ENCODE peak calls at places on chromosome 4, in six cellular contexts. U, Y, K, G, E and I are unnamed samples.

GRCh38 chr4:152831416-152831815 is 51.7 kb downstream of the ARFIP1 start:
- DNase-seq in U (no peak), Y (no peak), K (peak), G (no peak), E (no peak), I (no peak)

GRCh38 chr4:155085843-155086530 is 122.4 kb upstream of the NPY2R start:
- DNase-seq in U (no peak), Y (no peak), K (peak), G (no peak), E (no peak), I (no peak)

GRCh38 chr4:65482410-65482809 is 187.9 kb downstream of the EPHA5 start:
- DNase-seq in U (no peak), Y (no peak), K (peak), G (no peak), E (no peak), I (no peak)

GRCh38 chr4:108036252-108036651 is 46.6 kb downstream of the HADH start:
- DNase-seq in U (peak), Y (peak), K (no peak), G (no peak), E (no peak), I (peak)

GRCh38 chr4:168908093-168908492 is 102.0 kb downstream of the CBR4 start:
- DNase-seq in U (no peak), Y (no peak), K (peak), G (no peak), E (no peak), I (no peak)

GRCh38 chr4:67393699-67394281 is 151.5 kb downstream of the CENPC start:
- DNase-seq in U (no peak), Y (no peak), K (peak), G (peak), E (no peak), I (peak)

GRCh38 chr4:162891788-162892707 is 274.6 kb downstream of the NAF1 start:
- DNase-seq in U (no peak), Y (no peak), K (peak), G (peak), E (no peak), I (peak)

GRCh38 chr4:152106113-152106763 is 345.4 kb upstream of the GATB start:
- DNase-seq in U (no peak), Y (no peak), K (peak), G (no peak), E (no peak), I (no peak)

GRCh38 chr4:53555111-53555510 is 36.2 kb downstream of the LNX1 start:
- DNase-seq in U (no peak), Y (no peak), K (no peak), G (no peak), E (no peak), I (no peak)

GRCh38 chr4:67531349-67531748 is 14.0 kb downstream of the CENPC start:
- DNase-seq in U (no peak), Y (no peak), K (no peak), G (no peak), E (no peak), I (no peak)

GRCh38 chr4:1283711-1284110 is 6.0 kb upstream of the MAEA start:
- DNase-seq in U (peak), Y (no peak), K (no peak), G (no peak), E (no peak), I (no peak)

GRCh38 chr4:131367441-131367840 is 1781.7 kb upstream of the PCDH10 start:
- DNase-seq in U (no peak), Y (no peak), K (no peak), G (no peak), E (no peak), I (no peak)

GRCh38 chr4:83110222-83110945 is 4.1 kb downstream of the PLAC8 start:
- DNase-seq in U (peak), Y (peak), K (peak), G (peak), E (peak), I (peak)

GRCh38 chr4:83109480-83110221 is 4.9 kb downstream of the PLAC8 start:
- DNase-seq in U (peak), Y (peak), K (peak), G (no peak), E (no peak), I (peak)

GRCh38 chr4:83110970-83111369 is 3.6 kb downstream of the PLAC8 start:
- DNase-seq in U (no peak), Y (no peak), K (no peak), G (no peak), E (no peak), I (no peak)

GRCh38 chr4:83107636-83108035 is 6.9 kb downstream of the PLAC8 start:
- DNase-seq in U (peak), Y (no peak), K (no peak), G (no peak), E (no peak), I (no peak)

GRCh38 chr4:83108101-83108861 is 6.2 kb downstream of the PLAC8 start:
- DNase-seq in U (peak), Y (no peak), K (no peak), G (no peak), E (no peak), I (no peak)
- H3K4me3 ChIP-seq in U (peak), Y (peak), K (no peak), G (no peak), E (no peak), I (peak)

DNA sequence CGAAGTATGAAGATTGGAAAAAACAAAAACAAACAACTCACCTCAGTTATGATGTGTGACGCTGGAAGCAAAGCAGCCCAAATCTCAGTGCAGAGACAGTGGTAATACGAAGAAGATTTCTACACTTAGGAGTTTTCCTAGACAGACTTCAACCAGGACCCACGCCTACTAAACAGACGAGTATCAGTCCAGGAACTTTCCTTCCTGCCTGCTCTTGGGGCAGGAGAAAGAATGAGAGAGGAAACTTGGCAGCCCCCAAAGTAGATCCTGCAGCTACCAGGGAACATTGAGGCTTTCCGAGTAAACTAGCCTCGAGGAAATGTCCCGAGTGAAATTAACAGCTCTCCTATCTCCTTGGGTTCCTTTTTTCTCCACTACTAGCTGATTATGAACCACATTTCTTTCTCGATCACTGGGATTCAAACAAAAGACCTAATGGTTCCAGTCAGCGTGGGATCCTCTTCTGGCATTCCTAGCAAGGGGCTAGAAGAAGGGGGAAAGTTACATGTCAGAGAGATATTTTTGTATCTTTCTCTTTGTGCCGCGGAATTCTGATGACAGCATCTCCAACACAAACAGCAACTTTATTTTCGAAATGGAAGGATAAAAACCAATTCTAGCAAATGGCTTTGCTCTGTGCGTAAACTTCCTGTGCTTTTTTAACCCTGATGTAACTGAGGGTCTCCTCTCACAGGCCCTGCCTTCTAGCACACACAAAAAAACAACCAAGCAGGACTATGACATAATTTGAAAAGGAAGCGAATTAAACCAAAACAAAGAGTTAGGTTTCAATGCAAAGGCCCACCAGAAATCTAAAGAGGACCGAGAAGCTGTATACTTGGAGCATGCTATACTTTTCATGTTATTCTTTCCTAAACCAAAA is 53.2 kb downstream of the PPM1K start:
- DNase-seq in U (no peak), Y (no peak), K (no peak), G (no peak), E (no peak), I (no peak)
- H3K4me3 ChIP-seq in U (peak), Y (peak), K (peak), G (no peak), E (peak), I (no peak)

GRCh38 chr4:36388710-36389109 is 107.3 kb downstream of the DTHD1 start:
- DNase-seq in U (no peak), Y (no peak), K (no peak), G (no peak), E (no peak), I (no peak)

GRCh38 chr4:36392916-36393315 is 111.5 kb downstream of the DTHD1 start:
- DNase-seq in U (no peak), Y (no peak), K (peak), G (no peak), E (no peak), I (no peak)

GRCh38 chr4:36394352-36394903 is 113.0 kb downstream of the DTHD1 start:
- DNase-seq in U (peak), Y (peak), K (no peak), G (no peak), E (no peak), I (no peak)

GRCh38 chr4:36386691-36387090 is 105.3 kb downstream of the DTHD1 start:
- DNase-seq in U (no peak), Y (no peak), K (no peak), G (no peak), E (no peak), I (no peak)

GRCh38 chr4:36392049-36392448 is 110.6 kb downstream of the DTHD1 start:
- DNase-seq in U (no peak), Y (no peak), K (peak), G (no peak), E (no peak), I (no peak)
- H3K4me3 ChIP-seq in U (no peak), Y (no peak), K (no peak), G (no peak), E (no peak), I (no peak)

DNA sequence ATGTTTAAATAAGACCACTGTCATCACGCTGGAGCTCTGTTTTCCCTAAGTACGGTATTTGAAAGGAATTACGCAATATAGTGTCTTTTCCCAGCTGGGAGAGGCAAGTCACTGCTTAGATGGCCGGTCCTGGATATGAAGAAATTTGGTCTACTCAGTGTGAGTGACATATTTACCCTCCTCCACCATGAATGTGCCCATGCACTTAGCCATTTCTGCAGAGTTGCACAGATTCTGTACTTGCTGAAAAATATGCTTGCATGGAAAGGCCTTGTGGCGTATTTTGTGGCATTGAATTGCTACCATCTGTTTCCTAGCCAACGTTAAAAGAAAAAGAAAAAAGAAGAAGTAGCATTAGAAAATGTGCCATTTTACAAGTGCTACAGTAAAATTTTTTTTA is 73.1 kb downstream of the ADGRL3 start:
- DNase-seq in U (no peak), Y (no peak), K (no peak), G (no peak), E (no peak), I (no peak)
- H3K4me3 ChIP-seq in U (no peak), Y (no peak), K (no peak), G (no peak), E (peak), I (no peak)

GRCh38 chr4:74932832-74933561 is at the start of gene PARM1:
- DNase-seq in U (no peak), Y (peak), K (peak), G (peak), E (peak), I (peak)

GRCh38 chr4:74932010-74932409 is 906 bp upstream of the PARM1 start:
- DNase-seq in U (no peak), Y (no peak), K (no peak), G (no peak), E (no peak), I (no peak)

GRCh38 chr4:74933562-74934015 is 673 bp downstream of the PARM1 start:
- DNase-seq in U (no peak), Y (no peak), K (peak), G (peak), E (peak), I (no peak)

GRCh38 chr4:74934822-74935326 is 2.0 kb downstream of the PARM1 start:
- DNase-seq in U (no peak), Y (no peak), K (no peak), G (no peak), E (no peak), I (no peak)

DNA sequence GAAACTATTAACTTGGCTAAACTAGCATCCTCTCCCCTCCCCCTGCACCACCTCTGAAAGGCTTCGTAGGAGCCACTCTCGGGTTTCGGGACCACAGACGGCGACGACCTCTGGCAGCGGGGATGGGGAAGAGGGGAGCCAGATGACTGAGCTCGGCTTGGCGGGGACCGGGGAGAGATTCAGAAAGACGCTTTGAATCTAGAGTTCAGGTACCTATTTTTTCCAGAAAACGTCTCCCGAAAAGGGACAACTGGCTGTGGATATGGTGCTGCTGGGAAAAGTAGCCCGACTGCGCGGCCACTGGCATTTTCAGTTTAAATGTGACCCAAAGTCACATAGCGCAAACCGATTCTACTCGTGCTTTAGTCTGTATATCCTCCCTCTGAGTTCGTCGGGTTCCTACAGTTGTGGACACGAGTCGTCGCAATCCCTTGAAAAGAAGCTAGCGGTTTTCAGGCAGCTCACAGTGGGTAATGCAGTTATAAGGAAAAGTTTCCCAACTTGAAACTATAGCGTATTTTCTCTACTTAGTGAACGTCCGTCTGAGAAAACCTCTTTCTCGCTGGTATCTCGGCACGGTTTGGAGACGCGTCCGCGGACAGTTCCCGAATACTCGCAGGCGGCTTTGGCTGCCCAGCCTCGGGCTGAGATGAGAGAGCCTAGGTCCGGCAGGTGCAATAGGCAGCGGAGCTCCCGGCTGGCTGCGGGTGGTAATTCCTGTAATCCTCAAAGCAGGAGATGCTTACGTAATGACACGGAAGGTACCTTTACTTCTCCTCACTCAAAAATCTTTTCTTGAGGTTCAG is 1.3 kb downstream of the PARM1 start:
- DNase-seq in U (no peak), Y (no peak), K (peak), G (peak), E (peak), I (peak)
- H3K4me3 ChIP-seq in U (no peak), Y (no peak), K (peak), G (peak), E (peak), I (peak)

DNA sequence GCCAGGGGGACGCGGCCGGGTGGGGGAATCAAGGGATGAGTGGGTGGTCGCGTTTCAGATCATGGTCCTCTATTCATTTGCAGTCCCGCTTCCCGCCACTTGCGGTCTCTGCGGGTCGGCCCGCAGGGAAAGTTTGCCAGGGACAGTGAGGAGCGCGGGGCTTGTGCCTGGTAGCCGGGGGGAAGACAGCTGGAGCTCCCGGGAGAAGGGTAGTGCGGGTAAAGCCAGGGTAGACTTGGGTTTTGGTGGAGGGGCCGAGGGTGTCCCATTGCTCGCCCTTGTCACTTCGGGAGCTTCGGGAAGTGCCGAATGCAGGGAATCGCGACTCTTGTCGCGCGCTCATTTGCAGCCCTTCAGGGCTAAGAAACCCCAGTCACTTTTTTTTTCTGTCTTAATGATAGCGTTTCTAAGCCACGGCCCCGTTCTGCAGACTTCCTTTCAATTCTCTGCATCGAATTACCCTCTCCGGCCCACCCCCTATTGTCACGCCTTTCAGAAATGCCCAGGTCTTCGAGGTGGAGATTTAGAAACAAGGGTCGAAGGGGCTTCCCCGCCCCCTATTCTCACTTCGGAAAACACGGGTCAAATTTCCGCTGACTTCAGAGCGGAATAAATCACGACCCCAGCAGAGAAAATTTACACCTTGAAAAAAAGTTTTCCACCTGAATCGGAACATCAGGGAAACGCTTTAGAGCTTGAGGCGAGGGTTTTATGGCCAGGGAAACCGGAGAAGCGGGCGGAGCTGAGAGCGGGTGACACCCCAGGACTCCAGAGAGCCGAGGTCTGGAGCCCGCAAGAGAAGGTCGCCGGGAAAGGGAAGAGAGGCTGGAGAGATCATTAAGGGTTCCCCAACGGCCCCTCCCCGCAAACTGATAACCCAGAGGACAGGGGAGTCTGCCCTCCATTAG is 1.4 kb downstream of the SHISA3 start:
- DNase-seq in U (no peak), Y (no peak), K (no peak), G (no peak), E (no peak), I (no peak)
- H3K4me3 ChIP-seq in U (peak), Y (no peak), K (peak), G (no peak), E (peak), I (peak)